ENCODE peak calls at places on chromosomes 11 and 22, in seven cellular contexts. B is transverse colon, P is GM23338, U is kidney, N is neural progenitor cell, V is thoracic aorta, Q is stomach. J is an unnamed sample.

GRCh38 chr11:69391192-69392103 is 90.0 kb upstream of the LINC01488 start:
- DNase-seq in B (no peak), P (no peak), U (peak; percentile 43), N (no peak), V (no peak), Q (no peak), J (no peak)

GRCh38 chr11:107713009-107713408 is 1.2 kb upstream of the SLN start:
- DNase-seq in B (no peak), P (no peak), U (no peak), N (no peak), V (no peak), Q (no peak), J (no peak)

GRCh38 chr22:28014141-28015055 is 95.3 kb upstream of the PITPNB start:
- DNase-seq in B (no peak), P (no peak), U (no peak), N (peak; percentile 83), V (no peak), Q (no peak), J (no peak)

GRCh38 chr22:46678785-46679700 is 58.9 kb downstream of the GRAMD4 start:
- DNase-seq in B (no peak), P (no peak), U (no peak), N (no peak), V (no peak), Q (no peak), J (no peak)

GRCh38 chr22:36328635-36329216 is 59.0 kb downstream of the MYH9 start:
- DNase-seq in B (peak; percentile 56), P (no peak), U (peak; percentile 95), N (no peak), V (peak; percentile 62), Q (peak; percentile 61), J (no peak)

GRCh38 chr22:37417737-37418348 is 9.4 kb downstream of the ELFN2 start:
- DNase-seq in B (no peak), P (no peak), U (no peak), N (no peak), V (no peak), Q (no peak), J (no peak)

GRCh38 chr22:43481528-43482309 is 69.9 kb downstream of the MPPED1 start:
- DNase-seq in B (no peak), P (peak; percentile 48), U (peak; percentile 63), N (peak; percentile 29), V (no peak), Q (peak; percentile 37), J (no peak)

GRCh38 chr11:61118004-61118403 is 15.7 kb downstream of the CD5 start:
- DNase-seq in B (no peak), P (no peak), U (no peak), N (no peak), V (no peak), Q (no peak), J (no peak)

GRCh38 chr11:86021390-86021789 is 47.5 kb downstream of the PICALM start:
- DNase-seq in B (no peak), P (no peak), U (no peak), N (no peak), V (no peak), Q (no peak), J (no peak)

GRCh38 chr11:46520971-46521745 is 72.7 kb downstream of the AMBRA1 start:
- DNase-seq in B (no peak), P (peak; percentile 34), U (no peak), N (no peak), V (no peak), Q (no peak), J (no peak)

GRCh38 chr11:12258451-12258850 is 118.9 kb upstream of the PARVA start:
- DNase-seq in B (no peak), P (no peak), U (no peak), N (no peak), V (no peak), Q (no peak), J (no peak)

GRCh38 chr11:94786264-94787126 is 18.3 kb downstream of the AMOTL1 start:
- DNase-seq in B (no peak), P (peak; percentile 69), U (no peak), N (peak; percentile 34), V (no peak), Q (no peak), J (no peak)

GRCh38 chr22:30806391-30806861 is 111.8 kb downstream of the OSBP2 start:
- DNase-seq in B (no peak), P (peak; percentile 60), U (no peak), N (peak; percentile 60), V (no peak), Q (no peak), J (no peak)

DNA sequence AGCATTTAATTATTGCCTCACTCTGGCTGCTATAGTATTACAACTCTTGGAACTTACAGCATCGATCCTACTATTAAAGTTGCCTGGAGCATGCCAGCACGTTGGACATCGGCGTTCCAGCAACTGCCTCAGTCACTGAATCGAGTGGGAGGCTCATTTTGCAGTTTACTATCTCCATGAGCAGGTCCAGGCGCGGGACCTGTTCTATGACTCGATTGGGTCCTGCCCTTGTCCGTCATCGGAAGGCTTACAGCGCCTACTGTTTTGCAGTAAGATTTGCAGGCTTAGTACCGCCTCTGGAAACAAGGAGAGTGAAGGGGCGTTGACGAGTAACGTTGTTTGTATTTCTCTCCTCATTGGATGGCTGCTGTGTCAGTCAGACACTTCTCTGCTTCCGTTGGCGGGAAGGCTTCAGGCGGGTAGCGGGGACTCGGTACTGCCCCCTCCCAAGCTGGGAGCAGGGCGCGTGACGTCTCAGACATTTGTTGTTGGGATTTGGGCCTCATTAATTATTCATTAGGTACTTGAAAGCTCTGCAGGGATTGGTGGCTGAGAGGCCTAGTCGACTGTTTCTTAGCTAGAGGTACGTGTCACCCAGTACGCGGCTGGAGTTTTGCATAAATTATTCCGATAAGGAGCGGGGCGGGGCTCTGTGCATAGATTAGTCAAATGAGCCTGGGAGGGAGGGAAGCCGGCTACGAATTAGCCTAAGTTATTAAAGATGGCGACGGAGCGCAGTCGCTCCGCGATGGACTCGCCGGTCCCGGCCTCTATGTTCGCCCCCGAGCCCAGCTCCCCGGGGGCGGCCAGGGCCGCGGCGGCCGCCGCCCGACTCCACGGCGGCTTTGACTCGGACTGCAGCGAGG is at the start of gene GTPBP1:
- DNase-seq in B (peak; percentile 98), P (peak; percentile 100), U (peak; percentile 99), N (peak; percentile 100), V (peak; percentile 99), Q (peak; percentile 98), J (peak; percentile 100)
- TF ChIP-seq CTCF in B (no peak), P (no peak), U (no peak), N (no peak), V (no peak), Q (no peak), J (no peak)

DNA sequence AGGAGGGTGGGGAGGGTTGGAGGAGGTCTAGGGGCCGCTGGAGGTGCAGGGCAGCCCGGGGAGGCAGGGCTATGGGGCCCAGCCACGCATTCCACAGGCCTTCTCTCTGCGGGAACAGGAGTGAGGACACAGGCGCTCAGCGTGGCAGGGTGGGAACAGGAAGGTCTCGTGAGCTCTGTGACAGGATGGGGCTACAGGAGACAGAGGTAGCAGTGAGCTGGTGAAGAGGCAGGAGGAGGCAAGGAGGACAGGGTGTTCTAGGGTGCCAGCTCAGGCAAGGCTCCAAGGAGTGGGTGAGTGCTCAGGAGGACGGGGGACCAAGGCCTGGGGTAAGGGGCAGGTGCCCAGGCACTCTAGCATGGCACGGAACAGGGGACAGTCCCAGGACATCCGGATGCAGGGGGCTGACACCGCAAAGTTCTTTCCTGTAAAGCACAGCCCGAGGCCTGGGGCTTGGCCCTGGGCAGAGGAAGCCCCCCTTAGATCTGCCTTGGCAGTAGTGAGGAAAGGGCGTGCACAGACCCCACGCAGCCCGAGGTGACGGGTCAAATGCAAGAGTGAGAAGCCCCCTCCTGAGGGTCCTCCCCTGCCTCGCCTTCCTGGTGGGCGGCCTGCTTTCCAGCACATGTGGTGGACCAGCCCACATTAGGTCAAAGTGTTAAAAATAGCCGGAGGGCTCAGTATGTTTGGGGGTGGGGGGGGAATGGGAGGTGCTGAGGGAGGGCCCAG is 4.7 kb upstream of the NEAT1 start:
- DNase-seq in B (peak; percentile 63), P (no peak), U (peak; percentile 88), N (no peak), V (no peak), Q (peak; percentile 50), J (peak; percentile 92)
- H3K4me3 ChIP-seq in B (peak overlapping the region; percentile 81), P (no peak overlapping the region), U (peak overlapping the region; percentile 55), N (no peak overlapping the region), V (peak overlapping the region; percentile 94), Q (peak overlapping the region; percentile 81), J (peak overlapping the region; percentile 90)

GRCh38 chr11:32297629-32298028 is 137.7 kb downstream of the WT1 start:
- DNase-seq in B (no peak), P (peak; percentile 14), U (no peak), N (peak; percentile 4), V (no peak), Q (no peak), J (no peak)
- TF ChIP-seq CTCF in B (no peak), P (peak; percentile 36), U (no peak), N (peak; percentile 40), V (no peak), Q (no peak), J (no peak)

GRCh38 chr11:44617671-44618461 is 52.4 kb downstream of the CD82 start:
- DNase-seq in B (peak; percentile 6), P (no peak), U (no peak), N (no peak), V (no peak), Q (no peak), J (peak; percentile 56)

GRCh38 chr11:44615913-44616806 is 50.7 kb downstream of the CD82 start:
- DNase-seq in B (no peak), P (no peak), U (no peak), N (no peak), V (no peak), Q (no peak), J (peak; percentile 56)

GRCh38 chr11:44621140-44621681 is 55.7 kb downstream of the CD82 start:
- DNase-seq in B (peak; percentile 77), P (peak; percentile 89), U (peak; percentile 86), N (peak; percentile 87), V (peak; percentile 31), Q (peak; percentile 70), J (peak; percentile 77)

GRCh38 chr11:44619931-44620725 is 54.7 kb downstream of the CD82 start:
- DNase-seq in B (peak; percentile 6), P (no peak), U (no peak), N (no peak), V (peak; percentile 1), Q (peak; percentile 17), J (peak; percentile 69)

GRCh38 chr11:44618561-44619425 is 53.3 kb downstream of the CD82 start:
- DNase-seq in B (peak; percentile 6), P (no peak), U (no peak), N (no peak), V (peak; percentile 1), Q (peak; percentile 20), J (peak; percentile 67)
- H3K4me3 ChIP-seq in B (no peak overlapping the region), P (no peak overlapping the region), U (no peak overlapping the region), N (no peak overlapping the region), V (no peak overlapping the region), Q (no peak overlapping the region), J (no peak overlapping the region)

DNA sequence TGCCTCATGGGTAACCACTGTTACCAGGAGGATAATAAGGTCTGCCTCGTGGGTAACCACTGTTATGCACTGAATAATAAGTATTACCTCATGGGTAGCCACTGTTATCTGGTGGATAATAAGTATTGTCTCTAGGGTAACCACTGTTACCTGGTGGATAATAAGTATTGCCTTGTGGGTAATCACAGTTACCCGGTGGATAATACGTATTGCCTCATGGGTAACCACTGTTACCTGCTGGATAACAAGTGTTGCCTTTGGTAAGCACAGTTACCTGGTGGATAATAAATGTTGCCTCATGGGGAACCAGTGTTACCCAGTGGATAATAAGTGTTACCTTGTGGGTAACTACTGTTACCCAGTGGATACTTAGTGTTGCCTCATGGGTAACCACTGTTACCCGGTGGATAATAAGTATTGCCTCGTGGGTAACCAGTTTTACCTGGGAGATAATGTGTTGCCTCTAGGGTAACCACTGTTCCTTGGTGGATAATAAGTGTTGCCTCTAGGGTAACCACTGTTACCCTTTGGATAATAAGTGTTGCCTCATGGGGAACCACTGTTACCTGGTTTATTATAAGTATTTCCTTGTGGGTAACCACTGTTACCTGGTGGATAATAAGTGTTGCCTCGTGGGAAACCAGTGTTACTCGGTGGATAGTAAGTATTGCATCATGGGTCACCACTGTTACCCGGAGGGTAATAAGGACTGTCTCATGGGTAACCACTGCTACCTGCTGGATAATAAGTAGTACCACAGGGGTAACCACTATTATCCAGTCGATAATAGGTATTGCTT is 10.6 kb upstream of the NXPE4 start:
- DNase-seq in B (no peak), P (no peak), U (no peak), N (no peak), V (no peak), Q (no peak), J (no peak)
- TF ChIP-seq CTCF in B (no peak), P (no peak), U (peak; percentile 11), N (no peak), V (no peak), Q (no peak), J (no peak)